ENCODE peak calls at places on chromosomes 2 and 18, in six cellular contexts. R, L, C, T, Z and S are unnamed samples.
A peak's percentile ranks its signal among the peaks of the same experiment; 100 is the strongest.

GRCh38 chr2:1586251-1586945 is 157.9 kb downstream of the PXDN start:
- DNase-seq in R (no peak), L (no peak), C (no peak), T (no peak), Z (no peak), S (no peak)

GRCh38 chr18:8952796-8953760 is 149.4 kb upstream of the NDUFV2 start:
- DNase-seq in R (no peak), L (peak; percentile 92), C (no peak), T (no peak), Z (no peak), S (no peak)

GRCh38 chr2:147845608-147846002 is 776 bp downstream of the ACVR2A start:
- DNase-seq in R (peak; percentile 13), L (peak; percentile 12), C (no peak), T (no peak), Z (no peak), S (no peak)

GRCh38 chr18:10476430-10476829 is 22.0 kb downstream of the APCDD1 start:
- DNase-seq in R (no peak), L (peak; percentile 37), C (no peak), T (no peak), Z (no peak), S (no peak)

GRCh38 chr2:24899361-24899760 is 20.7 kb downstream of the ADCY3 start:
- DNase-seq in R (no peak), L (no peak), C (no peak), T (no peak), Z (no peak), S (no peak)

GRCh38 chr2:64515075-64515474 is 9.1 kb upstream of the AFTPH start:
- DNase-seq in R (no peak), L (no peak), C (no peak), T (no peak), Z (no peak), S (no peak)

GRCh38 chr2:46184794-46185583 is 112.2 kb upstream of the EPAS1 start:
- DNase-seq in R (no peak), L (no peak), C (peak; percentile 55), T (no peak), Z (peak; percentile 35), S (peak; percentile 34)

GRCh38 chr2:207334631-207335371 is 169.1 kb upstream of the KLF7 start:
- DNase-seq in R (no peak), L (peak; percentile 100), C (peak; percentile 22), T (no peak), Z (peak; percentile 88), S (no peak)

GRCh38 chr2:128715360-128715759 is 396.7 kb upstream of the HS6ST1 start:
- DNase-seq in R (no peak), L (no peak), C (no peak), T (no peak), Z (no peak), S (no peak)

GRCh38 chr2:41610501-41611242 is 437.1 kb upstream of the PKDCC start:
- DNase-seq in R (no peak), L (peak; percentile 36), C (no peak), T (no peak), Z (no peak), S (no peak)

GRCh38 chr2:2828774-2829368 is 497.8 kb upstream of the MYT1L start:
- DNase-seq in R (no peak), L (no peak), C (no peak), T (no peak), Z (no peak), S (no peak)

GRCh38 chr18:27423581-27423980 is 238.5 kb upstream of the CHST9 start:
- DNase-seq in R (no peak), L (no peak), C (no peak), T (no peak), Z (no peak), S (no peak)

GRCh38 chr2:195642677-195643063 is 14.4 kb upstream of the SLC39A10 start:
- DNase-seq in R (no peak), L (no peak), C (no peak), T (no peak), Z (no peak), S (no peak)

GRCh38 chr2:124566518-124566970 is 541.5 kb downstream of the CNTNAP5 start:
- DNase-seq in R (peak; percentile 99), L (no peak), C (no peak), T (no peak), Z (no peak), S (no peak)

GRCh38 chr2:241859436-241860183 is 916 bp upstream of the PDCD1 start:
- DNase-seq in R (no peak), L (peak; percentile 36), C (peak; percentile 71), T (no peak), Z (no peak), S (no peak)

GRCh38 chr2:36329746-36330145 is 25.8 kb upstream of the CRIM1 start:
- DNase-seq in R (peak; percentile 60), L (peak; percentile 80), C (no peak), T (no peak), Z (peak; percentile 85), S (no peak)

GRCh38 chr18:23740105-23740830 is 51.0 kb downstream of the LAMA3 start:
- DNase-seq in R (no peak), L (no peak), C (no peak), T (no peak), Z (peak; percentile 25), S (peak; percentile 33)

GRCh38 chr2:164974221-164974620 is 18.9 kb upstream of the SLC38A11 start:
- DNase-seq in R (no peak), L (no peak), C (no peak), T (no peak), Z (no peak), S (no peak)

GRCh38 chr18:58865009-58865345 is 300 bp downstream of the ZNF532 start:
- DNase-seq in R (no peak), L (no peak), C (no peak), T (no peak), Z (no peak), S (no peak)

GRCh38 chr2:131408778-131409177 is 44.8 kb upstream of the RAB6D start:
- DNase-seq in R (no peak), L (no peak), C (no peak), T (no peak), Z (no peak), S (no peak)

GRCh38 chr2:32745191-32745590 is 117.3 kb downstream of the TTC27 start:
- DNase-seq in R (no peak), L (peak; percentile 88), C (no peak), T (no peak), Z (peak; percentile 5), S (no peak)

GRCh38 chr18:48002933-48003365 is 72.5 kb upstream of the SMAD2 start:
- DNase-seq in R (no peak), L (peak; percentile 7), C (no peak), T (no peak), Z (peak; percentile 97), S (no peak)

GRCh38 chr18:31721596-31721995 is 37.2 kb upstream of the B4GALT6 start:
- DNase-seq in R (no peak), L (no peak), C (no peak), T (no peak), Z (no peak), S (no peak)

GRCh38 chr2:241010531-241011295 is 12.3 kb downstream of the SNED1 start:
- DNase-seq in R (no peak), L (no peak), C (no peak), T (no peak), Z (no peak), S (no peak)

GRCh38 chr2:218887079-218887478 is 6.4 kb downstream of the WNT10A start:
- DNase-seq in R (no peak), L (no peak), C (no peak), T (no peak), Z (no peak), S (no peak)

GRCh38 chr2:8231909-8232308 is 449.9 kb upstream of the ID2 start:
- DNase-seq in R (no peak), L (no peak), C (no peak), T (no peak), Z (no peak), S (no peak)

GRCh38 chr2:8225257-8225656 is 456.6 kb upstream of the ID2 start:
- DNase-seq in R (no peak), L (no peak), C (no peak), T (no peak), Z (no peak), S (no peak)

GRCh38 chr2:8230466-8230865 is 451.4 kb upstream of the ID2 start:
- DNase-seq in R (no peak), L (no peak), C (no peak), T (no peak), Z (no peak), S (no peak)

GRCh38 chr2:8225798-8226197 is 456.1 kb upstream of the ID2 start:
- DNase-seq in R (no peak), L (no peak), C (no peak), T (no peak), Z (no peak), S (no peak)

GRCh38 chr2:8229546-8229986 is 452.3 kb upstream of the ID2 start:
- DNase-seq in R (peak; percentile 28), L (peak; percentile 84), C (peak; percentile 69), T (no peak), Z (peak; percentile 14), S (no peak)
- TF ChIP-seq BHLHE40 in R (no peak), L (no peak), C (no peak), T (peak; percentile 19), Z (no peak), S (no peak)

GRCh38 chr2:155689791-155690190 is 642.7 kb downstream of the NR4A2 start:
- DNase-seq in R (no peak), L (no peak), C (no peak), T (no peak), Z (no peak), S (no peak)
- TF ChIP-seq BHLHE40 in R (no peak), L (no peak), C (no peak), T (no peak), Z (no peak), S (no peak)

DNA sequence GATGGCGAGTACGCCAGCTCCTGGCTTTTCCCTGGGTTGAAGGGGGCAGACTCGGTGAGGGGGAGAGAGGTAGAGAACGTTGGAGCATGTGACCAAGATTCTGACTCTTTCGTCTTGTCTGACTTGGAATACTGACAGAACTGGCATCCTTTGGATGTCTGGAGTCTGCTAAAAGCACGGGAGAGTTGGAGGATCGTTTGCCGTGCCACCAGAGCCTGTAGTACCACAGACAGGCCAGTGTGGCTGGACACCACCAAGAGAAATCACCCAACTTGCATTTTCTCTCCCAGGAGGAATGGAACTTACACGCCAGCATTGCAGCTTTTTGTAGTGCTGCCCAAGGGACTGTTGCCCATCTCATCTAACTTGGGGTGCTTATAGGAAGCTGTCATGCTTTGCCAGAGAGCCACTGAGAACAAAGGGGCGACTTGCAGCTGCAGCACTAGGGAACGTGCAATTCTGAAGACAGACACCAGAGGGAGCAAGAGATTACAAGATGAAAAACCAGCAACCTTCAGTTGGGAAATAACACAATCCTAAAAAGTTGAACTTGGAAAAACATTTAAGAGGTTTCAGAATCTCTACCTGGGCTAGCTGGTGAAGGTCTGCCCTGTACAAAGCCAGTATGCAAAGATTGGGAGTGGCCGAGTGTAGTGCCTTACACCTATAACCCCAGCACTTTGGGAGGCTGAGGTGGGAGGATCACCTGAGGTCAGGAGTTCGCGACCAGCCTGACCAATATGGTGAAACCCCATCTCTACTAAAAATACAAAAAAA is 24.1 kb downstream of the PSMG2 start:
- DNase-seq in R (peak; percentile 65), L (peak; percentile 74), C (peak; percentile 67), T (no peak), Z (peak; percentile 73), S (peak; percentile 61)
- TF ChIP-seq BHLHE40 in R (peak; percentile 1), L (no peak), C (no peak), T (no peak), Z (no peak), S (no peak)

DNA sequence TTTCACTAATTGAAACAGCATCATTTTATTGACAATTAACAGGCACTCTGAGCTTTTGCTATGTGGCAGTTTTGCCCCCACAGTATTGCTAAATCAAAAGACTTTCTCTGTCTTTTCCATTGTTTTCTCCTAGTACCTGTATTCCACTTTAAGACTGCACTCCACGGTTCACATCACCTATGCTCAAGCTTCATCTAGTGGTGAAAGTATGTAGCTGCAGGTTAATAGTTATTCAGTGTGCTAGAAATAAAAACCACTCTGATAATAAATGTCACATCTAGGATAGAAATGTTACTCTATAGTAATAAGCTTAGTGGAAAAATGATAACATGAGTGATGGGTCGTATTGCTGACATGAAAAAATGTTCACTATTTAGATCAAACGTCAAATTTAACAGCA is 24.6 kb downstream of the ARL6IP6 start:
- DNase-seq in R (peak; percentile 46), L (no peak), C (peak; percentile 15), T (no peak), Z (peak; percentile 34), S (peak; percentile 20)
- TF ChIP-seq BHLHE40 in R (no peak), L (no peak), C (no peak), T (no peak), Z (no peak), S (no peak)